ENCODE peak calls at places on chromosomes 13 and 19, in eight cellular contexts. D is CD4-positive, alpha-beta T cell; W is brain microvascular endothelial cell; V is endodermal cell; Z is breast epithelium; K is colonic mucosa; M is SK-N-SH; J is PC-9. S is an unnamed sample.

GRCh38 chr13:66940113-66940512 is 290.0 kb downstream of the PCDH9 start:
- DNase-seq in D (no peak), W (no peak), V (no peak), Z (no peak), K (no peak), M (no peak), J (no peak), S (peak; percentile 30)

GRCh38 chr19:47035127-47035494 is 13.3 kb downstream of the TMEM160 start:
- DNase-seq in D (no peak), W (no peak), V (peak; percentile 82), Z (no peak), K (peak; percentile 45), M (peak; percentile 38), J (no peak), S (no peak)

GRCh38 chr13:93525087-93525486 is 298.5 kb downstream of the GPC6 start:
- DNase-seq in D (no peak), W (no peak), V (no peak), Z (no peak), K (no peak), M (no peak), J (no peak), S (no peak)

GRCh38 chr13:77033717-77034302 is 6.9 kb upstream of the FBXL3 start:
- DNase-seq in D (no peak), W (no peak), V (no peak), Z (no peak), K (no peak), M (no peak), J (no peak), S (peak; percentile 15)

GRCh38 chr19:1941146-1942077 is at the start of gene CSNK1G2:
- DNase-seq in D (no peak), W (no peak), V (no peak), Z (peak; percentile 41), K (no peak), M (no peak), J (no peak), S (no peak)

GRCh38 chr13:109494955-109495354 is 291.4 kb downstream of the IRS2 start:
- DNase-seq in D (no peak), W (peak; percentile 64), V (no peak), Z (no peak), K (no peak), M (peak; percentile 72), J (no peak), S (peak; percentile 69)

GRCh38 chr13:94331281-94331680 is 148.2 kb downstream of the DCT start:
- DNase-seq in D (no peak), W (no peak), V (no peak), Z (no peak), K (no peak), M (no peak), J (no peak), S (no peak)

GRCh38 chr13:39968646-39969475 is 313.4 kb downstream of the COG6 start:
- DNase-seq in D (no peak), W (no peak), V (no peak), Z (no peak), K (no peak), M (no peak), J (no peak), S (no peak)

GRCh38 chr13:71290963-71291937 is 575.8 kb downstream of the DACH1 start:
- DNase-seq in D (peak; percentile 18), W (peak; percentile 11), V (no peak), Z (no peak), K (no peak), M (no peak), J (peak; percentile 87), S (no peak)

GRCh38 chr19:5826531-5827341 is 12.8 kb downstream of the FUT6 start:
- DNase-seq in D (no peak), W (no peak), V (peak; percentile 90), Z (peak; percentile 49), K (peak; percentile 90), M (peak; percentile 83), J (peak; percentile 84), S (peak; percentile 67)

GRCh38 chr19:41223431-41224234 is 4.6 kb downstream of the AXL start:
- DNase-seq in D (no peak), W (peak; percentile 89), V (peak; percentile 93), Z (no peak), K (no peak), M (no peak), J (peak; percentile 86), S (peak; percentile 67)

GRCh38 chr19:7680606-7681335 is at the start of gene TRAPPC5:
- DNase-seq in D (peak; percentile 80), W (peak; percentile 58), V (peak; percentile 94), Z (peak; percentile 63), K (peak; percentile 87), M (peak; percentile 98), J (peak; percentile 65), S (peak; percentile 80)

GRCh38 chr13:95267662-95268369 is 33.4 kb downstream of the ABCC4 start:
- DNase-seq in D (no peak), W (peak; percentile 93), V (no peak), Z (no peak), K (peak; percentile 36), M (no peak), J (no peak), S (peak; percentile 44)

GRCh38 chr13:59318320-59318930 is 845.3 kb downstream of the DIAPH3 start:
- DNase-seq in D (peak; percentile 11), W (peak; percentile 68), V (peak; percentile 95), Z (no peak), K (peak; percentile 68), M (peak; percentile 44), J (no peak), S (peak; percentile 8)

GRCh38 chr13:29131159-29131558 is 311.0 kb downstream of the MTUS2 start:
- DNase-seq in D (no peak), W (no peak), V (no peak), Z (no peak), K (no peak), M (no peak), J (no peak), S (no peak)

GRCh38 chr13:29925457-29925856 is 75.0 kb upstream of the UBL3 start:
- DNase-seq in D (no peak), W (peak; percentile 83), V (no peak), Z (peak; percentile 92), K (peak; percentile 83), M (peak; percentile 50), J (peak; percentile 95), S (peak; percentile 60)

GRCh38 chr13:85170372-85170771 is 628.8 kb downstream of the SLITRK6 start:
- DNase-seq in D (no peak), W (no peak), V (peak; percentile 39), Z (no peak), K (no peak), M (no peak), J (no peak), S (no peak)

GRCh38 chr13:33868343-33868994 is 50.5 kb downstream of the RFC3 start:
- DNase-seq in D (no peak), W (no peak), V (no peak), Z (no peak), K (no peak), M (no peak), J (peak; percentile 43), S (no peak)
- H3K27ac ChIP-seq in D (no peak overlapping the region), W (no peak overlapping the region), V (no peak overlapping the region), Z (no peak overlapping the region), K (no peak overlapping the region), M (no peak overlapping the region), J (peak overlapping the region; percentile 51), S (no peak overlapping the region)

GRCh38 chr19:54435551-54436016 is 13.4 kb upstream of the LENG8 start:
- DNase-seq in D (no peak), W (no peak), V (peak; percentile 43), Z (no peak), K (no peak), M (no peak), J (no peak), S (no peak)

GRCh38 chr19:54436561-54437229 is 12.3 kb upstream of the LENG8 start:
- DNase-seq in D (no peak), W (no peak), V (no peak), Z (no peak), K (no peak), M (no peak), J (no peak), S (no peak)

GRCh38 chr19:54436031-54436523 is 12.9 kb upstream of the LENG8 start:
- DNase-seq in D (no peak), W (no peak), V (peak; percentile 54), Z (no peak), K (no peak), M (no peak), J (no peak), S (no peak)

GRCh38 chr19:54440641-54441040 is 8.4 kb upstream of the LENG8 start:
- DNase-seq in D (no peak), W (no peak), V (no peak), Z (no peak), K (no peak), M (no peak), J (no peak), S (no peak)

GRCh38 chr19:54439174-54439851 is 9.7 kb upstream of the LENG8 start:
- DNase-seq in D (no peak), W (peak; percentile 52), V (peak; percentile 92), Z (peak; percentile 60), K (no peak), M (peak; percentile 63), J (peak; percentile 61), S (no peak)
- TF ChIP-seq CTCF in D (no peak), W (peak; percentile 75), V (peak; percentile 77), Z (no peak), K (no peak), M (peak; percentile 52), J (peak; percentile 67), S (peak; percentile 17)

DNA sequence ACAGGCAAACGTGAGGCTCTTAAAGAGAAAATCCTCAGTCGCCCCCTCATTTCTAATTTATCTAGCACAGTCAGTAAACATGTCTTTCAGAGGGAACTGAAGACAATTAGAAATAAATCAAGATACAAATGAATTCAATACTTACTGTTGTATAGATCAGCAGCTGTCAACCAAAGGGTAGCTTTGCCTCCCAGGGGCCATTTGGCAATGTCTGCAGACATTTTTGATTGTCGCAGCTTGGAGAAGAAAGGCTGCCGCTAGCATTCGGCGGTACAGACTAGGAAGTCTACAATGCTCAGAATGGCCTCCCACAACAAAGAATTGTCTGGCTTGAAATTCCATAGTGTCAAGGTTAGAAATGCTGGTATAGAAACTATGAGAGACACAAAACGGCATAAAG is 91.5 kb downstream of the RGCC start:
- DNase-seq in D (no peak), W (no peak), V (no peak), Z (no peak), K (peak; percentile 7), M (no peak), J (no peak), S (no peak)
- H3K27ac ChIP-seq in D (no peak overlapping the region), W (no peak overlapping the region), V (peak overlapping the region; percentile 98), Z (no peak overlapping the region), K (no peak overlapping the region), M (no peak overlapping the region), J (no peak overlapping the region), S (no peak overlapping the region)

GRCh38 chr13:26062853-26063444 is 11.1 kb upstream of the SHISA2 start:
- DNase-seq in D (peak; percentile 24), W (peak; percentile 63), V (peak; percentile 68), Z (peak; percentile 23), K (peak; percentile 26), M (peak; percentile 47), J (no peak), S (peak; percentile 50)

GRCh38 chr13:26067601-26068000 is 15.8 kb upstream of the SHISA2 start:
- DNase-seq in D (no peak), W (no peak), V (no peak), Z (no peak), K (no peak), M (no peak), J (peak; percentile 57), S (no peak)

GRCh38 chr13:26060366-26060765 is 8.6 kb upstream of the SHISA2 start:
- DNase-seq in D (no peak), W (no peak), V (peak; percentile 7), Z (no peak), K (no peak), M (no peak), J (no peak), S (no peak)

GRCh38 chr13:26058704-26059103 is 6.9 kb upstream of the SHISA2 start:
- DNase-seq in D (no peak), W (no peak), V (peak; percentile 24), Z (no peak), K (no peak), M (no peak), J (no peak), S (no peak)

GRCh38 chr13:26061947-26062346 is 10.1 kb upstream of the SHISA2 start:
- DNase-seq in D (no peak), W (peak; percentile 91), V (no peak), Z (no peak), K (no peak), M (no peak), J (no peak), S (no peak)
- TF ChIP-seq CTCF in D (no peak), W (no peak), V (no peak), Z (no peak), K (no peak), M (no peak), J (no peak), S (no peak)